ENCODE peak calls at places on chromosomes 5 and 9, in six cellular contexts. One of them, this sample, is unnamed.

GRCh38 chr9:125631391-125632085 is 75.5 kb downstream of the MAPKAP1 start:
- DNase-seq in mesendoderm: peak
- DNase-seq in IMR-90: peak
- DNase-seq in tibial nerve: no peak
- DNase-seq in ovary: no peak
- DNase-seq in OCI-LY7: peak
- DNase-seq in this sample: no peak

GRCh38 chr5:137220523-137220927 is 278.6 kb downstream of the SPOCK1 start:
- DNase-seq in mesendoderm: peak
- DNase-seq in IMR-90: peak
- DNase-seq in tibial nerve: no peak
- DNase-seq in ovary: no peak
- DNase-seq in OCI-LY7: peak
- DNase-seq in this sample: peak

GRCh38 chr5:69418559-69418958 is 3.6 kb downstream of the MARVELD2 start:
- DNase-seq in mesendoderm: no peak
- DNase-seq in IMR-90: no peak
- DNase-seq in tibial nerve: no peak
- DNase-seq in ovary: no peak
- DNase-seq in OCI-LY7: no peak
- DNase-seq in this sample: no peak

GRCh38 chr5:65802080-65802479 is 80.1 kb downstream of the NLN start:
- DNase-seq in mesendoderm: no peak
- DNase-seq in IMR-90: no peak
- DNase-seq in tibial nerve: no peak
- DNase-seq in ovary: no peak
- DNase-seq in OCI-LY7: no peak
- DNase-seq in this sample: no peak

GRCh38 chr9:108546223-108546622 is 309.6 kb downstream of the ACTL7B start:
- DNase-seq in mesendoderm: no peak
- DNase-seq in IMR-90: no peak
- DNase-seq in tibial nerve: no peak
- DNase-seq in ovary: no peak
- DNase-seq in OCI-LY7: no peak
- DNase-seq in this sample: no peak

GRCh38 chr5:107248065-107248695 is 422.6 kb downstream of the EFNA5 start:
- DNase-seq in mesendoderm: peak
- DNase-seq in IMR-90: peak
- DNase-seq in tibial nerve: peak
- DNase-seq in ovary: no peak
- DNase-seq in OCI-LY7: peak
- DNase-seq in this sample: peak

GRCh38 chr5:26791433-26791832 is 247.0 kb downstream of the CDH9 start:
- DNase-seq in mesendoderm: peak
- DNase-seq in IMR-90: no peak
- DNase-seq in tibial nerve: no peak
- DNase-seq in ovary: no peak
- DNase-seq in OCI-LY7: no peak
- DNase-seq in this sample: no peak

GRCh38 chr5:66710557-66710956 is 114.4 kb downstream of the MAST4 start:
- DNase-seq in mesendoderm: no peak
- DNase-seq in IMR-90: peak
- DNase-seq in tibial nerve: no peak
- DNase-seq in ovary: peak
- DNase-seq in OCI-LY7: no peak
- DNase-seq in this sample: no peak

GRCh38 chr5:74371621-74372020 is 268.9 kb downstream of the ENC1 start:
- DNase-seq in mesendoderm: no peak
- DNase-seq in IMR-90: no peak
- DNase-seq in tibial nerve: no peak
- DNase-seq in ovary: no peak
- DNase-seq in OCI-LY7: no peak
- DNase-seq in this sample: no peak

GRCh38 chr9:77763566-77763965 is 115.4 kb upstream of the GNA14 start:
- DNase-seq in mesendoderm: no peak
- DNase-seq in IMR-90: no peak
- DNase-seq in tibial nerve: no peak
- DNase-seq in ovary: no peak
- DNase-seq in OCI-LY7: no peak
- DNase-seq in this sample: no peak

GRCh38 chr5:55880453-55880852 is 29.3 kb downstream of the IL31RA start:
- DNase-seq in mesendoderm: no peak
- DNase-seq in IMR-90: no peak
- DNase-seq in tibial nerve: no peak
- DNase-seq in ovary: no peak
- DNase-seq in OCI-LY7: no peak
- DNase-seq in this sample: no peak

GRCh38 chr5:96000308-96000707 is 38.7 kb upstream of the ELL2 start:
- DNase-seq in mesendoderm: no peak
- DNase-seq in IMR-90: no peak
- DNase-seq in tibial nerve: no peak
- DNase-seq in ovary: no peak
- DNase-seq in OCI-LY7: no peak
- DNase-seq in this sample: no peak

GRCh38 chr5:7793861-7794260 is 57.1 kb downstream of the CFAP90 start:
- DNase-seq in mesendoderm: no peak
- DNase-seq in IMR-90: no peak
- DNase-seq in tibial nerve: no peak
- DNase-seq in ovary: no peak
- DNase-seq in OCI-LY7: no peak
- DNase-seq in this sample: no peak

GRCh38 chr9:134811673-134812668 is 68.6 kb upstream of the FCN2 start:
- DNase-seq in mesendoderm: peak
- DNase-seq in IMR-90: peak
- DNase-seq in tibial nerve: no peak
- DNase-seq in ovary: no peak
- DNase-seq in OCI-LY7: no peak
- DNase-seq in this sample: no peak

GRCh38 chr5:119200795-119201194 is 129.9 kb downstream of the DMXL1 start:
- DNase-seq in mesendoderm: no peak
- DNase-seq in IMR-90: no peak
- DNase-seq in tibial nerve: no peak
- DNase-seq in ovary: no peak
- DNase-seq in OCI-LY7: no peak
- DNase-seq in this sample: no peak

GRCh38 chr5:97112212-97112611 is 30.2 kb downstream of the LIX1 start:
- DNase-seq in mesendoderm: no peak
- DNase-seq in IMR-90: no peak
- DNase-seq in tibial nerve: no peak
- DNase-seq in ovary: no peak
- DNase-seq in OCI-LY7: no peak
- DNase-seq in this sample: no peak

GRCh38 chr5:35247645-35248034 is 17.4 kb upstream of the PRLR start:
- DNase-seq in mesendoderm: no peak
- DNase-seq in IMR-90: no peak
- DNase-seq in tibial nerve: no peak
- DNase-seq in ovary: no peak
- DNase-seq in OCI-LY7: no peak
- DNase-seq in this sample: no peak

GRCh38 chr5:102561894-102562760 is 63.3 kb upstream of the SLCO6A1 start:
- DNase-seq in mesendoderm: peak
- DNase-seq in IMR-90: peak
- DNase-seq in tibial nerve: no peak
- DNase-seq in ovary: no peak
- DNase-seq in OCI-LY7: peak
- DNase-seq in this sample: no peak

GRCh38 chr9:132160802-132161742 is 786 bp upstream of the NTNG2 start:
- DNase-seq in mesendoderm: peak
- DNase-seq in IMR-90: peak
- DNase-seq in tibial nerve: peak
- DNase-seq in ovary: no peak
- DNase-seq in OCI-LY7: peak
- DNase-seq in this sample: peak

GRCh38 chr9:32404856-32405255 is 20.4 kb downstream of the ACO1 start:
- DNase-seq in mesendoderm: no peak
- DNase-seq in IMR-90: no peak
- DNase-seq in tibial nerve: no peak
- DNase-seq in ovary: no peak
- DNase-seq in OCI-LY7: no peak
- DNase-seq in this sample: no peak

GRCh38 chr9:84748112-84748511 is 78.6 kb downstream of the NTRK2 start:
- DNase-seq in mesendoderm: no peak
- DNase-seq in IMR-90: no peak
- DNase-seq in tibial nerve: no peak
- DNase-seq in ovary: no peak
- DNase-seq in OCI-LY7: no peak
- DNase-seq in this sample: no peak

GRCh38 chr9:35749515-35750255 is 598 bp downstream of the RGP1 start:
- DNase-seq in mesendoderm: peak
- DNase-seq in IMR-90: no peak
- DNase-seq in tibial nerve: no peak
- DNase-seq in ovary: no peak
- DNase-seq in OCI-LY7: peak
- DNase-seq in this sample: peak

GRCh38 chr9:22100626-22101025 is 91.5 kb upstream of the CDKN2B start:
- DNase-seq in mesendoderm: peak
- DNase-seq in IMR-90: no peak
- DNase-seq in tibial nerve: no peak
- DNase-seq in ovary: no peak
- DNase-seq in OCI-LY7: peak
- DNase-seq in this sample: no peak

GRCh38 chr9:97852001-97852398 is 1.0 kb upstream of the FOXE1 start:
- DNase-seq in mesendoderm: no peak
- DNase-seq in IMR-90: no peak
- DNase-seq in tibial nerve: no peak
- DNase-seq in ovary: no peak
- DNase-seq in OCI-LY7: no peak
- DNase-seq in this sample: no peak

GRCh38 chr5:78667461-78668103 is 19.0 kb upstream of the LHFPL2 start:
- DNase-seq in mesendoderm: no peak
- DNase-seq in IMR-90: no peak
- DNase-seq in tibial nerve: no peak
- DNase-seq in ovary: no peak
- DNase-seq in OCI-LY7: no peak
- DNase-seq in this sample: no peak

GRCh38 chr5:111004291-111004690 is 67.2 kb upstream of the TSLP start:
- DNase-seq in mesendoderm: no peak
- DNase-seq in IMR-90: no peak
- DNase-seq in tibial nerve: no peak
- DNase-seq in ovary: no peak
- DNase-seq in OCI-LY7: no peak
- DNase-seq in this sample: no peak

GRCh38 chr9:125847735-125848134 is 100.6 kb downstream of the PBX3 start:
- DNase-seq in mesendoderm: no peak
- DNase-seq in IMR-90: no peak
- DNase-seq in tibial nerve: no peak
- DNase-seq in ovary: no peak
- DNase-seq in OCI-LY7: no peak
- DNase-seq in this sample: no peak

GRCh38 chr5:34791761-34792244 is 47.2 kb upstream of the TTC23L start:
- DNase-seq in mesendoderm: no peak
- DNase-seq in IMR-90: peak
- DNase-seq in tibial nerve: no peak
- DNase-seq in ovary: peak
- DNase-seq in OCI-LY7: no peak
- DNase-seq in this sample: no peak

GRCh38 chr5:16616536-16617271 is at the start of gene RETREG1:
- DNase-seq in mesendoderm: peak
- DNase-seq in IMR-90: no peak
- DNase-seq in tibial nerve: peak
- DNase-seq in ovary: peak
- DNase-seq in OCI-LY7: peak
- DNase-seq in this sample: peak

GRCh38 chr5:151051066-151051930 is 29.5 kb downstream of the TNIP1 start:
- DNase-seq in mesendoderm: peak
- DNase-seq in IMR-90: peak
- DNase-seq in tibial nerve: peak
- DNase-seq in ovary: peak
- DNase-seq in OCI-LY7: peak
- DNase-seq in this sample: peak

GRCh38 chr9:129875181-129875611 is 39.9 kb downstream of the USP20 start:
- DNase-seq in mesendoderm: peak
- DNase-seq in IMR-90: no peak
- DNase-seq in tibial nerve: no peak
- DNase-seq in ovary: no peak
- DNase-seq in OCI-LY7: no peak
- DNase-seq in this sample: no peak

GRCh38 chr5:124156408-124157027 is 589.9 kb downstream of the ZNF608 start:
- DNase-seq in mesendoderm: no peak
- DNase-seq in IMR-90: peak
- DNase-seq in tibial nerve: no peak
- DNase-seq in ovary: no peak
- DNase-seq in OCI-LY7: no peak
- DNase-seq in this sample: no peak

GRCh38 chr5:160001051-160001450 is 7.9 kb upstream of the TTC1 start:
- DNase-seq in mesendoderm: no peak
- DNase-seq in IMR-90: no peak
- DNase-seq in tibial nerve: no peak
- DNase-seq in ovary: no peak
- DNase-seq in OCI-LY7: no peak
- DNase-seq in this sample: no peak

GRCh38 chr9:21350787-21351186 is at the start of gene IFNA6:
- DNase-seq in mesendoderm: no peak
- DNase-seq in IMR-90: no peak
- DNase-seq in tibial nerve: no peak
- DNase-seq in ovary: no peak
- DNase-seq in OCI-LY7: no peak
- DNase-seq in this sample: no peak

GRCh38 chr9:76667521-76667957 is 96.7 kb upstream of the PCA3 start:
- DNase-seq in mesendoderm: no peak
- DNase-seq in IMR-90: peak
- DNase-seq in tibial nerve: no peak
- DNase-seq in ovary: no peak
- DNase-seq in OCI-LY7: no peak
- DNase-seq in this sample: no peak
- H3K27ac ChIP-seq in mesendoderm: no peak
- H3K27ac ChIP-seq in IMR-90: no peak
- H3K27ac ChIP-seq in tibial nerve: no peak
- H3K27ac ChIP-seq in ovary: no peak
- H3K27ac ChIP-seq in OCI-LY7: no peak
- H3K27ac ChIP-seq in this sample: no peak

GRCh38 chr5:39394946-39395345 is 29.8 kb downstream of the DAB2 start:
- DNase-seq in mesendoderm: no peak
- DNase-seq in IMR-90: peak
- DNase-seq in tibial nerve: no peak
- DNase-seq in ovary: no peak
- DNase-seq in OCI-LY7: no peak
- DNase-seq in this sample: no peak
- H3K27ac ChIP-seq in mesendoderm: no peak
- H3K27ac ChIP-seq in IMR-90: peak
- H3K27ac ChIP-seq in tibial nerve: no peak
- H3K27ac ChIP-seq in ovary: no peak
- H3K27ac ChIP-seq in OCI-LY7: no peak
- H3K27ac ChIP-seq in this sample: no peak

GRCh38 chr9:73095425-73095824 is 56.2 kb upstream of the ANXA1 start:
- DNase-seq in mesendoderm: no peak
- DNase-seq in IMR-90: no peak
- DNase-seq in tibial nerve: no peak
- DNase-seq in ovary: no peak
- DNase-seq in OCI-LY7: no peak
- DNase-seq in this sample: no peak
- H3K27ac ChIP-seq in mesendoderm: no peak
- H3K27ac ChIP-seq in IMR-90: no peak
- H3K27ac ChIP-seq in tibial nerve: no peak
- H3K27ac ChIP-seq in ovary: no peak
- H3K27ac ChIP-seq in OCI-LY7: no peak
- H3K27ac ChIP-seq in this sample: no peak

GRCh38 chr5:144135113-144135762 is 35.2 kb downstream of the YIPF5 start:
- DNase-seq in mesendoderm: no peak
- DNase-seq in IMR-90: no peak
- DNase-seq in tibial nerve: no peak
- DNase-seq in ovary: no peak
- DNase-seq in OCI-LY7: no peak
- DNase-seq in this sample: no peak
- H3K27ac ChIP-seq in mesendoderm: no peak
- H3K27ac ChIP-seq in IMR-90: no peak
- H3K27ac ChIP-seq in tibial nerve: no peak
- H3K27ac ChIP-seq in ovary: no peak
- H3K27ac ChIP-seq in OCI-LY7: no peak
- H3K27ac ChIP-seq in this sample: no peak

GRCh38 chr9:113275147-113276131 is at the start of the genes CDC26 and PRPF4:
- DNase-seq in mesendoderm: peak
- DNase-seq in IMR-90: peak
- DNase-seq in tibial nerve: peak
- DNase-seq in ovary: peak
- DNase-seq in OCI-LY7: peak
- DNase-seq in this sample: peak
- H3K27ac ChIP-seq in mesendoderm: peak
- H3K27ac ChIP-seq in IMR-90: peak
- H3K27ac ChIP-seq in tibial nerve: peak
- H3K27ac ChIP-seq in ovary: peak
- H3K27ac ChIP-seq in OCI-LY7: peak
- H3K27ac ChIP-seq in this sample: peak